ENCODE peak calls at places on chromosomes 12 and 14, in eight cellular contexts. H, U, J, G, D, E, B and A are unnamed samples.

GRCh38 chr12:88416155-88416554 is 164.1 kb downstream of the KITLG start:
- DNase-seq in H (no peak), U (no peak), J (no peak), G (no peak), D (no peak), E (no peak), B (no peak), A (no peak)

GRCh38 chr12:113794774-113795173 is 171.4 kb downstream of the RBM19 start:
- DNase-seq in H (no peak), U (no peak), J (no peak), G (no peak), D (no peak), E (no peak), B (no peak), A (no peak)

GRCh38 chr14:96590190-96590860 is 88.1 kb downstream of the PAPOLA start:
- DNase-seq in H (peak; percentile 30), U (no peak), J (no peak), G (no peak), D (no peak), E (no peak), B (peak; percentile 33), A (no peak)

GRCh38 chr14:96208739-96209138 is 4.1 kb downstream of the BDKRB2 start:
- DNase-seq in H (no peak), U (no peak), J (no peak), G (no peak), D (no peak), E (no peak), B (no peak), A (no peak)

GRCh38 chr12:74782086-74782485 is 244.5 kb downstream of the ATXN7L3B start:
- DNase-seq in H (no peak), U (no peak), J (no peak), G (no peak), D (no peak), E (no peak), B (peak; percentile 4), A (no peak)

GRCh38 chr12:3348055-3348454 is 142.9 kb upstream of the PRMT8 start:
- DNase-seq in H (no peak), U (no peak), J (no peak), G (no peak), D (no peak), E (no peak), B (no peak), A (no peak)

GRCh38 chr12:104006929-104007328 is 41.3 kb downstream of the TDG start:
- DNase-seq in H (no peak), U (peak; percentile 63), J (peak; percentile 86), G (no peak), D (peak; percentile 13), E (no peak), B (peak; percentile 19), A (peak; percentile 73)

GRCh38 chr12:76450690-76451089 is 102.5 kb upstream of the BBS10 start:
- DNase-seq in H (no peak), U (peak; percentile 75), J (peak; percentile 95), G (no peak), D (peak; percentile 55), E (no peak), B (peak; percentile 80), A (peak; percentile 73)

GRCh38 chr12:123617580-123617979 is 15.7 kb downstream of the DDX55 start:
- DNase-seq in H (no peak), U (no peak), J (no peak), G (no peak), D (no peak), E (no peak), B (no peak), A (no peak)

GRCh38 chr14:70622111-70622712 is 19.5 kb upstream of the TTC9 start:
- DNase-seq in H (peak; percentile 69), U (peak; percentile 45), J (peak; percentile 25), G (peak; percentile 91), D (no peak), E (peak; percentile 54), B (peak; percentile 57), A (peak; percentile 52)

GRCh38 chr12:104316936-104317335 is 13.4 kb downstream of the EID3 start:
- DNase-seq in H (no peak), U (no peak), J (no peak), G (no peak), D (no peak), E (no peak), B (no peak), A (no peak)

GRCh38 chr12:98741615-98742265 is 96.7 kb downstream of the APAF1 start:
- DNase-seq in H (peak; percentile 58), U (no peak), J (no peak), G (peak; percentile 51), D (no peak), E (no peak), B (peak; percentile 83), A (no peak)

GRCh38 chr12:45409966-45410365 is 194.1 kb downstream of the ANO6 start:
- DNase-seq in H (no peak), U (no peak), J (peak; percentile 93), G (no peak), D (no peak), E (no peak), B (no peak), A (peak; percentile 55)

GRCh38 chr12:120100630-120101029 is 15.9 kb downstream of the RAB35 start:
- DNase-seq in H (no peak), U (peak; percentile 36), J (peak; percentile 42), G (no peak), D (no peak), E (no peak), B (no peak), A (no peak)

GRCh38 chr14:105528859-105529505 is 2.6 kb downstream of the TMEM121 start:
- DNase-seq in H (no peak), U (peak; percentile 25), J (no peak), G (no peak), D (no peak), E (no peak), B (no peak), A (no peak)

GRCh38 chr12:100962086-100962712 is 167.6 kb downstream of the ANO4 start:
- DNase-seq in H (no peak), U (no peak), J (peak; percentile 62), G (no peak), D (no peak), E (no peak), B (no peak), A (no peak)

GRCh38 chr12:27123642-27124041 is 41.3 kb upstream of the C12orf71 start:
- DNase-seq in H (peak; percentile 14), U (peak; percentile 14), J (no peak), G (peak; percentile 24), D (no peak), E (no peak), B (peak; percentile 14), A (peak; percentile 21)

GRCh38 chr14:40240456-40240855 is 808.2 kb upstream of the FBXO33 start:
- DNase-seq in H (no peak), U (no peak), J (peak; percentile 61), G (no peak), D (no peak), E (no peak), B (peak; percentile 7), A (no peak)

GRCh38 chr14:20143911-20144310 is 5.3 kb downstream of the OR4N5 start:
- DNase-seq in H (no peak), U (no peak), J (no peak), G (peak; percentile 1), D (no peak), E (no peak), B (peak; percentile 1), A (no peak)

GRCh38 chr12:51547606-51548005 is 43.4 kb upstream of the SCN8A start:
- DNase-seq in H (no peak), U (no peak), J (no peak), G (no peak), D (no peak), E (no peak), B (no peak), A (no peak)
- TF ChIP-seq EZH2 in H (no peak), U (no peak), J (no peak), G (no peak), D (no peak), E (no peak), B (no peak), A (no peak)

GRCh38 chr14:25049559-25050493 is at the start of gene STXBP6:
- DNase-seq in H (peak; percentile 92), U (peak; percentile 39), J (peak; percentile 78), G (peak; percentile 81), D (no peak), E (peak; percentile 66), B (peak; percentile 72), A (peak; percentile 62)

GRCh38 chr14:25048170-25049126 is 1.5 kb downstream of the STXBP6 start:
- DNase-seq in H (no peak), U (no peak), J (peak; percentile 87), G (peak; percentile 30), D (no peak), E (peak; percentile 44), B (no peak), A (peak; percentile 63)

GRCh38 chr14:25050494-25051170 is 685 bp upstream of the STXBP6 start:
- DNase-seq in H (peak; percentile 57), U (peak; percentile 21), J (peak; percentile 88), G (peak; percentile 59), D (no peak), E (no peak), B (peak; percentile 42), A (peak; percentile 58)

GRCh38 chr14:25046301-25046943 is 3.5 kb downstream of the STXBP6 start:
- DNase-seq in H (no peak), U (no peak), J (no peak), G (no peak), D (no peak), E (no peak), B (no peak), A (no peak)

DNA sequence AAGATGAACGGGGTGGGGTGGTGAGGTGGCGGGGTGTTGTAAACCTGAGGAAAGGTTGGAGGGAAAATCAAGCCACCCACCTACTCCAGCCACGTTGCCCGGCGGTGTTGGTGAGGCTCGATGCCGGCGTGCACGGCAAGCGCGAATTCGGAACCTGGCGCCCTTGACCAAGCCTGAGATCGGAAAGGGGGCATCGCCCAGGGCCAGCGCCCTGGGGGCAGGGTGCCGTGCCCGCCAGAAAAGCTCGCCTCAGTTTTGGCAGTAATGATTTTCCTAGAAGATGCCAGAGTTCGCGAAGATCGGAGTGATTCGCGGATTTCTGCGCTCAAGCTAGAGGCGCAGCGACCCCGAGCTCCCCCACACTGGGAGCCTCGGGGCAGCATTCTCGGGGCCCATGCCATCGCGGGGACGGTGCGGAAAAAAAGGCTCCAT is 804 bp downstream of the STXBP6 start:
- DNase-seq in H (no peak), U (no peak), J (peak; percentile 24), G (peak; percentile 45), D (no peak), E (peak; percentile 3), B (no peak), A (no peak)
- TF ChIP-seq EZH2 in H (peak; percentile 82), U (peak; percentile 67), J (no peak), G (no peak), D (peak; percentile 36), E (no peak), B (no peak), A (no peak)

DNA sequence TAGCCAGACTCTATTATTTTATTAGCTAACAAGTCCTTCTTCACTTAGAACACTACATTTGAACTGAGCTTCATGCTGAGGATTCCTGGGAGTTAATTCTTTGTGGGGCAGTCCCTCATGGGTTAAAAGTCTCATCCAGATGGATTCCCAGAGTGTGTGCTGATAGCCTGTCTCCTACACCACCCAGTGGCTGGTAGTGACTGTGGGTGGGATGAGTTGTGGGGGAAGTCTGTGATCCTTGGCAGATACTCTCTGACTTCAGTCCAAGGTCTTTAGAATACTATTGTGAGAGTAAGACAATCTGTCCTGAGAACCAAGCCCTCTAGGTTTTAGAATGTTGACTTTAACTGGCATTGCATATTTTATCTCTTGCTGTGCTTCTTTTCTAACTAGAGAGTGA is 37.2 kb downstream of the AKAP6 start:
- DNase-seq in H (peak; percentile 6), U (no peak), J (peak; percentile 67), G (peak; percentile 17), D (no peak), E (no peak), B (peak; percentile 18), A (no peak)
- TF ChIP-seq EZH2 in H (no peak), U (no peak), J (no peak), G (no peak), D (no peak), E (no peak), B (no peak), A (no peak)

GRCh38 chr14:28755198-28755794 is 11.3 kb upstream of the FOXG1 start:
- DNase-seq in H (no peak), U (no peak), J (no peak), G (no peak), D (no peak), E (no peak), B (no peak), A (no peak)
- TF ChIP-seq EZH2 in H (peak; percentile 67), U (no peak), J (no peak), G (peak; percentile 69), D (no peak), E (no peak), B (peak; percentile 55), A (peak; percentile 51)